ENCODE peak calls at places on chromosome X, in ten cellular contexts. One of them, this sample, is unnamed.

GRCh38 chrX:97672608-97673007 is 788.9 kb downstream of the RPA4 start:
- DNase-seq in epithelial cell of esophagus: no peak
- DNase-seq in lower leg skin: no peak
- DNase-seq in left lung: no peak
- DNase-seq in upper lobe of right lung: no peak
- DNase-seq in astrocyte of the cerebellum: no peak
- DNase-seq in foreskin fibroblast: no peak
- DNase-seq in WTC11: no peak
- DNase-seq in GM20000: no peak
- DNase-seq in GM13977: no peak
- DNase-seq in this sample: no peak

GRCh38 chrX:13763489-13763888 is 28.9 kb downstream of the OFD1 start:
- DNase-seq in epithelial cell of esophagus: no peak
- DNase-seq in lower leg skin: peak; percentile 46
- DNase-seq in left lung: no peak
- DNase-seq in upper lobe of right lung: no peak
- DNase-seq in astrocyte of the cerebellum: no peak
- DNase-seq in foreskin fibroblast: no peak
- DNase-seq in WTC11: no peak
- DNase-seq in GM20000: no peak
- DNase-seq in GM13977: no peak
- DNase-seq in this sample: peak; percentile 56

GRCh38 chrX:16544969-16545368 is 105.0 kb upstream of the S100G start:
- DNase-seq in epithelial cell of esophagus: no peak
- DNase-seq in lower leg skin: no peak
- DNase-seq in left lung: no peak
- DNase-seq in upper lobe of right lung: no peak
- DNase-seq in astrocyte of the cerebellum: no peak
- DNase-seq in foreskin fibroblast: no peak
- DNase-seq in WTC11: no peak
- DNase-seq in GM20000: no peak
- DNase-seq in GM13977: no peak
- DNase-seq in this sample: no peak

GRCh38 chrX:1595711-1596060 is 4.3 kb downstream of the AKAP17A start:
- DNase-seq in epithelial cell of esophagus: no peak
- DNase-seq in lower leg skin: no peak
- DNase-seq in left lung: peak; percentile 64
- DNase-seq in upper lobe of right lung: peak; percentile 44
- DNase-seq in astrocyte of the cerebellum: no peak
- DNase-seq in foreskin fibroblast: no peak
- DNase-seq in WTC11: no peak
- DNase-seq in GM20000: no peak
- DNase-seq in GM13977: no peak
- DNase-seq in this sample: no peak

GRCh38 chrX:23127586-23127985 is 127.8 kb downstream of the DDX53 start:
- DNase-seq in epithelial cell of esophagus: no peak
- DNase-seq in lower leg skin: no peak
- DNase-seq in left lung: no peak
- DNase-seq in upper lobe of right lung: no peak
- DNase-seq in astrocyte of the cerebellum: no peak
- DNase-seq in foreskin fibroblast: no peak
- DNase-seq in WTC11: no peak
- DNase-seq in GM20000: no peak
- DNase-seq in GM13977: no peak
- DNase-seq in this sample: no peak

GRCh38 chrX:116930311-116930710 is 467.5 kb upstream of the CT83 start:
- DNase-seq in epithelial cell of esophagus: no peak
- DNase-seq in lower leg skin: no peak
- DNase-seq in left lung: no peak
- DNase-seq in upper lobe of right lung: no peak
- DNase-seq in astrocyte of the cerebellum: no peak
- DNase-seq in foreskin fibroblast: no peak
- DNase-seq in WTC11: no peak
- DNase-seq in GM20000: no peak
- DNase-seq in GM13977: no peak
- DNase-seq in this sample: no peak

GRCh38 chrX:20265726-20266681 is 705 bp downstream of the RPS6KA3 start:
- DNase-seq in epithelial cell of esophagus: peak; percentile 29
- DNase-seq in lower leg skin: no peak
- DNase-seq in left lung: peak; percentile 79
- DNase-seq in upper lobe of right lung: peak; percentile 68
- DNase-seq in astrocyte of the cerebellum: no peak
- DNase-seq in foreskin fibroblast: peak; percentile 57
- DNase-seq in WTC11: peak; percentile 16
- DNase-seq in GM20000: peak; percentile 28
- DNase-seq in GM13977: peak; percentile 43
- DNase-seq in this sample: peak; percentile 64

GRCh38 chrX:39753296-39753996 is 344.3 kb downstream of the BCOR start:
- DNase-seq in epithelial cell of esophagus: peak; percentile 52
- DNase-seq in lower leg skin: no peak
- DNase-seq in left lung: no peak
- DNase-seq in upper lobe of right lung: no peak
- DNase-seq in astrocyte of the cerebellum: no peak
- DNase-seq in foreskin fibroblast: peak; percentile 57
- DNase-seq in WTC11: no peak
- DNase-seq in GM20000: no peak
- DNase-seq in GM13977: no peak
- DNase-seq in this sample: no peak

GRCh38 chrX:41923925-41924693 is 755 bp upstream of the CASK start:
- DNase-seq in epithelial cell of esophagus: peak; percentile 74
- DNase-seq in lower leg skin: no peak
- DNase-seq in left lung: no peak
- DNase-seq in upper lobe of right lung: no peak
- DNase-seq in astrocyte of the cerebellum: no peak
- DNase-seq in foreskin fibroblast: peak; percentile 51
- DNase-seq in WTC11: no peak
- DNase-seq in GM20000: peak; percentile 23
- DNase-seq in GM13977: peak; percentile 30
- DNase-seq in this sample: no peak

GRCh38 chrX:119573840-119574393 is 446 bp upstream of the UBE2A start:
- DNase-seq in epithelial cell of esophagus: peak; percentile 42
- DNase-seq in lower leg skin: peak; percentile 14
- DNase-seq in left lung: no peak
- DNase-seq in upper lobe of right lung: no peak
- DNase-seq in astrocyte of the cerebellum: no peak
- DNase-seq in foreskin fibroblast: peak; percentile 66
- DNase-seq in WTC11: no peak
- DNase-seq in GM20000: peak; percentile 20
- DNase-seq in GM13977: peak; percentile 47
- DNase-seq in this sample: peak; percentile 23

GRCh38 chrX:149638860-149639259 is 7.3 kb upstream of the TMEM185A start:
- DNase-seq in epithelial cell of esophagus: peak; percentile 48
- DNase-seq in lower leg skin: no peak
- DNase-seq in left lung: no peak
- DNase-seq in upper lobe of right lung: no peak
- DNase-seq in astrocyte of the cerebellum: peak; percentile 29
- DNase-seq in foreskin fibroblast: no peak
- DNase-seq in WTC11: no peak
- DNase-seq in GM20000: no peak
- DNase-seq in GM13977: no peak
- DNase-seq in this sample: no peak

GRCh38 chrX:23840674-23841073 is 57.7 kb downstream of the SAT1 start:
- DNase-seq in epithelial cell of esophagus: no peak
- DNase-seq in lower leg skin: no peak
- DNase-seq in left lung: no peak
- DNase-seq in upper lobe of right lung: no peak
- DNase-seq in astrocyte of the cerebellum: no peak
- DNase-seq in foreskin fibroblast: no peak
- DNase-seq in WTC11: no peak
- DNase-seq in GM20000: no peak
- DNase-seq in GM13977: no peak
- DNase-seq in this sample: no peak

GRCh38 chrX:24846551-24847170 is 152.9 kb downstream of the POLA1 start:
- DNase-seq in epithelial cell of esophagus: no peak
- DNase-seq in lower leg skin: no peak
- DNase-seq in left lung: no peak
- DNase-seq in upper lobe of right lung: no peak
- DNase-seq in astrocyte of the cerebellum: no peak
- DNase-seq in foreskin fibroblast: peak; percentile 68
- DNase-seq in WTC11: no peak
- DNase-seq in GM20000: no peak
- DNase-seq in GM13977: no peak
- DNase-seq in this sample: no peak

GRCh38 chrX:68929332-68930150 is 100.7 kb downstream of the EFNB1 start:
- DNase-seq in epithelial cell of esophagus: peak; percentile 75
- DNase-seq in lower leg skin: no peak
- DNase-seq in left lung: no peak
- DNase-seq in upper lobe of right lung: no peak
- DNase-seq in astrocyte of the cerebellum: peak; percentile 58
- DNase-seq in foreskin fibroblast: peak; percentile 76
- DNase-seq in WTC11: no peak
- DNase-seq in GM20000: no peak
- DNase-seq in GM13977: no peak
- DNase-seq in this sample: peak; percentile 52

GRCh38 chrX:141945415-141945814 is 41.7 kb downstream of the MAGEC1 start:
- DNase-seq in epithelial cell of esophagus: peak; percentile 29
- DNase-seq in lower leg skin: no peak
- DNase-seq in left lung: no peak
- DNase-seq in upper lobe of right lung: no peak
- DNase-seq in astrocyte of the cerebellum: no peak
- DNase-seq in foreskin fibroblast: no peak
- DNase-seq in WTC11: no peak
- DNase-seq in GM20000: no peak
- DNase-seq in GM13977: no peak
- DNase-seq in this sample: no peak

GRCh38 chrX:72050011-72050410 is 81.7 kb downstream of the RTL5 start:
- DNase-seq in epithelial cell of esophagus: no peak
- DNase-seq in lower leg skin: no peak
- DNase-seq in left lung: no peak
- DNase-seq in upper lobe of right lung: no peak
- DNase-seq in astrocyte of the cerebellum: no peak
- DNase-seq in foreskin fibroblast: no peak
- DNase-seq in WTC11: no peak
- DNase-seq in GM20000: no peak
- DNase-seq in GM13977: no peak
- DNase-seq in this sample: no peak

GRCh38 chrX:132171478-132171877 is 43.7 kb upstream of the FRMD7 start:
- DNase-seq in epithelial cell of esophagus: no peak
- DNase-seq in lower leg skin: no peak
- DNase-seq in left lung: no peak
- DNase-seq in upper lobe of right lung: no peak
- DNase-seq in astrocyte of the cerebellum: no peak
- DNase-seq in foreskin fibroblast: no peak
- DNase-seq in WTC11: no peak
- DNase-seq in GM20000: no peak
- DNase-seq in GM13977: no peak
- DNase-seq in this sample: no peak
- TF ChIP-seq CTCF in epithelial cell of esophagus: no peak
- TF ChIP-seq CTCF in lower leg skin: no peak
- TF ChIP-seq CTCF in left lung: no peak
- TF ChIP-seq CTCF in upper lobe of right lung: no peak
- TF ChIP-seq CTCF in astrocyte of the cerebellum: no peak
- TF ChIP-seq CTCF in foreskin fibroblast: no peak
- TF ChIP-seq CTCF in WTC11: no peak
- TF ChIP-seq CTCF in GM20000: no peak
- TF ChIP-seq CTCF in GM13977: no peak
- TF ChIP-seq CTCF in this sample: no peak

DNA sequence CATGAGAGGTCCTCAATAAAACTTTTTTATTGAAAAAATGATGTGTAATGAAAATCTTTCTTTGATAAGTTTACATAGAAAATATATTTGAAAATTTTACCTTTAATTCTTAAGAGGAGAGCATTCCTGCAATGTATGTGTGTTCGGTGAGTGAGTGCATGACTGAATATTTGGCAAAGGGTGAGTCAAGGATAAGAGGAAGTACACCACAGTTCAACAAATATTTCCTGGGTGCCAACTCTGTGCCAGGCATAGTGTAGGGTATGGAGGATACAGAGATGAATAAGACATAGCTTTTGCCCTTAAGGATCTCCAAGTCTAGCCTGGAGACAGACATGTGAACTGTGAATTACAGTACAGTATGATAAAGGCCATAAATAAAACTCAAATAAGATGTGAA is 84.7 kb upstream of the GPR101 start:
- DNase-seq in epithelial cell of esophagus: peak; percentile 47
- DNase-seq in lower leg skin: no peak
- DNase-seq in left lung: no peak
- DNase-seq in upper lobe of right lung: no peak
- DNase-seq in astrocyte of the cerebellum: no peak
- DNase-seq in foreskin fibroblast: no peak
- DNase-seq in WTC11: no peak
- DNase-seq in GM20000: no peak
- DNase-seq in GM13977: no peak
- DNase-seq in this sample: no peak
- TF ChIP-seq CTCF in epithelial cell of esophagus: no peak
- TF ChIP-seq CTCF in lower leg skin: no peak
- TF ChIP-seq CTCF in left lung: no peak
- TF ChIP-seq CTCF in upper lobe of right lung: no peak
- TF ChIP-seq CTCF in astrocyte of the cerebellum: no peak
- TF ChIP-seq CTCF in foreskin fibroblast: no peak
- TF ChIP-seq CTCF in WTC11: no peak
- TF ChIP-seq CTCF in GM20000: no peak
- TF ChIP-seq CTCF in GM13977: no peak
- TF ChIP-seq CTCF in this sample: no peak

DNA sequence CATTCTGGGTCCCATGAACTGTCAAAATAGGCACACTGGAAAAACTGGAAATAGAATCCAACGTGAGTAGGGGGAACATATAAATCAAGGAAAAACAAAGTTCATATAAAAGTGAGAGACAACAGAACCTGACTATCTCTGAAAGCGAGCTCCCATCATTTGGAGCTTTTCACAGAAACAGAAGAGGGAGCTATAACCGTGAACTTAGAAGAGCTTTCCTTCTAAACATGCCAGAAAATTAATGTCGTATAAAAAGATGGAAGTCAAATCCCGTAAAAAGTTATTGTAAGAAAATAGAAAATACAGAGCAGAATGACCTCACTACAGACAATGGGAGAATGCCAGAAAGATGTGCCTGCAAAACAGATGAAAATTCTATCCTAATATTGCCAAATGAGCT is 23.9 kb upstream of the HSD17B10 start:
- DNase-seq in epithelial cell of esophagus: peak; percentile 6
- DNase-seq in lower leg skin: no peak
- DNase-seq in left lung: no peak
- DNase-seq in upper lobe of right lung: no peak
- DNase-seq in astrocyte of the cerebellum: no peak
- DNase-seq in foreskin fibroblast: peak; percentile 52
- DNase-seq in WTC11: no peak
- DNase-seq in GM20000: no peak
- DNase-seq in GM13977: no peak
- DNase-seq in this sample: no peak
- TF ChIP-seq CTCF in epithelial cell of esophagus: no peak
- TF ChIP-seq CTCF in lower leg skin: no peak
- TF ChIP-seq CTCF in left lung: no peak
- TF ChIP-seq CTCF in upper lobe of right lung: no peak
- TF ChIP-seq CTCF in astrocyte of the cerebellum: peak; percentile 7
- TF ChIP-seq CTCF in foreskin fibroblast: peak; percentile 28
- TF ChIP-seq CTCF in WTC11: no peak
- TF ChIP-seq CTCF in GM20000: no peak
- TF ChIP-seq CTCF in GM13977: no peak
- TF ChIP-seq CTCF in this sample: no peak

DNA sequence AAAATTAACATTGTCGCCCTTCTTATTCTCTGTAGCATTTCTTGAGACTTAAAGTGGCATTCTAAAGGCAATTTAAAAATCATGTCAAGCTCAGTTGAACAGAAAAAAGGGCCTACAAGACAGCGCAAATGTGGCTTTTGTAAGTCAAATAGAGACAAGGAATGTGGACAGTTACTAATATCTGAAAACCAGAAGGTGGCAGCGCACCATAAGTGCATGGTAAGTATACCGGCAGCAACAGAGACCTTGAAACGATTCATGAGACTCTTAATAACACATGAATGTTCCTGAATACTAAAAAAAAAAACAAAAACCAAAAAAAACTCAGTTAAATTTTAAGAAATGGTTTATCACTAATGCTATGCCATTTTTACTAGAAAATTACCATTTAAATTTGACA is 82.4 kb upstream of the HPRT1 start:
- DNase-seq in epithelial cell of esophagus: peak; percentile 56
- DNase-seq in lower leg skin: no peak
- DNase-seq in left lung: no peak
- DNase-seq in upper lobe of right lung: no peak
- DNase-seq in astrocyte of the cerebellum: peak; percentile 18
- DNase-seq in foreskin fibroblast: peak; percentile 54
- DNase-seq in WTC11: no peak
- DNase-seq in GM20000: no peak
- DNase-seq in GM13977: no peak
- DNase-seq in this sample: no peak
- TF ChIP-seq CTCF in epithelial cell of esophagus: peak; percentile 41
- TF ChIP-seq CTCF in lower leg skin: no peak
- TF ChIP-seq CTCF in left lung: no peak
- TF ChIP-seq CTCF in upper lobe of right lung: no peak
- TF ChIP-seq CTCF in astrocyte of the cerebellum: peak; percentile 38
- TF ChIP-seq CTCF in foreskin fibroblast: peak; percentile 25
- TF ChIP-seq CTCF in WTC11: no peak
- TF ChIP-seq CTCF in GM20000: no peak
- TF ChIP-seq CTCF in GM13977: peak; percentile 36
- TF ChIP-seq CTCF in this sample: no peak

This sample was measured in psoas muscle.